ENCODE peak calls at places on chromosome 2, in eight cellular contexts. I is GM12865; C is CD4-positive, alpha-beta T cell; P is kidney epithelial cell; W is D721Med; T is OCI-LY7; O is Panc1; R is omental fat pad. H is an unnamed sample.

GRCh38 chr2:42421601-42422252 is 60.7 kb upstream of the COX7A2L start:
- DNase-seq in I (no peak), C (no peak), P (no peak), W (no peak), T (no peak), O (no peak), R (no peak), H (no peak)

GRCh38 chr2:233007270-233007669 is 5.8 kb downstream of the NGEF start:
- DNase-seq in I (no peak), C (no peak), P (no peak), W (no peak), T (no peak), O (no peak), R (no peak), H (no peak)

GRCh38 chr2:111202266-111203040 is 81.7 kb downstream of the BCL2L11 start:
- DNase-seq in I (no peak), C (no peak), P (no peak), W (no peak), T (no peak), O (no peak), R (no peak), H (no peak)

GRCh38 chr2:27377618-27378095 is 2.9 kb downstream of the ZNF513 start:
- DNase-seq in I (no peak), C (peak), P (no peak), W (no peak), T (no peak), O (no peak), R (no peak), H (no peak)

GRCh38 chr2:114807666-114808065 is 365.2 kb downstream of the DPP10 start:
- DNase-seq in I (no peak), C (no peak), P (no peak), W (no peak), T (no peak), O (no peak), R (no peak), H (no peak)

GRCh38 chr2:232104076-232104646 is 142.6 kb downstream of the DIS3L2 start:
- DNase-seq in I (no peak), C (no peak), P (no peak), W (no peak), T (no peak), O (no peak), R (no peak), H (no peak)

GRCh38 chr2:121211689-121212151 is 73.3 kb downstream of the TFCP2L1 start:
- DNase-seq in I (no peak), C (no peak), P (no peak), W (no peak), T (no peak), O (no peak), R (no peak), H (no peak)

GRCh38 chr2:74538881-74539339 is 9.2 kb downstream of the HTRA2 start:
- DNase-seq in I (peak), C (no peak), P (no peak), W (no peak), T (no peak), O (no peak), R (no peak), H (no peak)

GRCh38 chr2:16330571-16331351 is 334.9 kb downstream of the CYRIA start:
- DNase-seq in I (no peak), C (no peak), P (no peak), W (no peak), T (no peak), O (no peak), R (no peak), H (no peak)

GRCh38 chr2:102523647-102524046 is 50.6 kb downstream of the SLC9A4 start:
- DNase-seq in I (no peak), C (no peak), P (no peak), W (no peak), T (no peak), O (no peak), R (no peak), H (no peak)

GRCh38 chr2:114350186-114350725 is 92.2 kb upstream of the DPP10 start:
- DNase-seq in I (no peak), C (no peak), P (no peak), W (no peak), T (no peak), O (no peak), R (no peak), H (no peak)

GRCh38 chr2:11621465-11621864 is 48.5 kb downstream of the NTSR2 start:
- DNase-seq in I (no peak), C (no peak), P (no peak), W (no peak), T (no peak), O (no peak), R (no peak), H (no peak)

GRCh38 chr2:138026116-138026855 is 62.0 kb downstream of the HNMT start:
- DNase-seq in I (no peak), C (no peak), P (no peak), W (no peak), T (no peak), O (no peak), R (no peak), H (no peak)

GRCh38 chr2:47070920-47071824 is 83.9 kb downstream of the STPG4 start:
- DNase-seq in I (peak), C (no peak), P (peak), W (no peak), T (peak), O (no peak), R (peak), H (no peak)

GRCh38 chr2:70828115-70828514 is 7.5 kb downstream of the CD207 start:
- DNase-seq in I (no peak), C (no peak), P (no peak), W (no peak), T (no peak), O (no peak), R (no peak), H (no peak)

GRCh38 chr2:77479395-77479794 is 42.8 kb downstream of the LRRTM4 start:
- DNase-seq in I (no peak), C (no peak), P (no peak), W (no peak), T (no peak), O (no peak), R (no peak), H (no peak)

GRCh38 chr2:233799087-233799665 is 21.0 kb downstream of the MROH2A start:
- DNase-seq in I (no peak), C (peak), P (no peak), W (no peak), T (no peak), O (no peak), R (no peak), H (no peak)

GRCh38 chr2:238237441-238237840 is 2.4 kb downstream of the HES6 start:
- DNase-seq in I (no peak), C (no peak), P (no peak), W (no peak), T (no peak), O (no peak), R (no peak), H (no peak)

GRCh38 chr2:99706734-99707133 is 216.9 kb upstream of the REV1 start:
- DNase-seq in I (no peak), C (no peak), P (no peak), W (no peak), T (peak), O (no peak), R (no peak), H (no peak)

GRCh38 chr2:1509271-1509995 is 96.2 kb downstream of the TPO start:
- DNase-seq in I (no peak), C (no peak), P (no peak), W (no peak), T (no peak), O (no peak), R (no peak), H (no peak)

GRCh38 chr2:26692814-26693286 is 328 bp downstream of the KCNK3 start:
- DNase-seq in I (no peak), C (no peak), P (no peak), W (no peak), T (no peak), O (no peak), R (no peak), H (no peak)

GRCh38 chr2:503288-503999 is 173.8 kb downstream of the TMEM18 start:
- DNase-seq in I (no peak), C (no peak), P (no peak), W (no peak), T (no peak), O (no peak), R (no peak), H (no peak)

GRCh38 chr2:102386867-102387541 is 31.4 kb downstream of the IL18R1 start:
- DNase-seq in I (peak), C (no peak), P (no peak), W (no peak), T (no peak), O (no peak), R (no peak), H (no peak)

GRCh38 chr2:157875720-157876065 is 437 bp downstream of the ACVR1 start:
- DNase-seq in I (no peak), C (peak), P (no peak), W (no peak), T (no peak), O (no peak), R (no peak), H (no peak)

GRCh38 chr2:39164089-39164488 is 43.2 kb upstream of the SOS1 start:
- DNase-seq in I (no peak), C (no peak), P (no peak), W (no peak), T (no peak), O (no peak), R (no peak), H (no peak)

GRCh38 chr2:74045454-74045853 is 60.7 kb downstream of the TET3 start:
- DNase-seq in I (no peak), C (no peak), P (no peak), W (no peak), T (no peak), O (no peak), R (no peak), H (no peak)

GRCh38 chr2:1162768-1163584 is 212.3 kb downstream of the SNTG2 start:
- DNase-seq in I (no peak), C (peak), P (peak), W (no peak), T (peak), O (no peak), R (no peak), H (no peak)

GRCh38 chr2:5842326-5842725 is 150.1 kb downstream of the SOX11 start:
- DNase-seq in I (no peak), C (no peak), P (no peak), W (no peak), T (no peak), O (no peak), R (no peak), H (no peak)

GRCh38 chr2:5841126-5841525 is 148.9 kb downstream of the SOX11 start:
- DNase-seq in I (no peak), C (no peak), P (no peak), W (no peak), T (no peak), O (no peak), R (no peak), H (no peak)

GRCh38 chr2:5834491-5834890 is 142.3 kb downstream of the SOX11 start:
- DNase-seq in I (no peak), C (no peak), P (no peak), W (no peak), T (no peak), O (no peak), R (no peak), H (no peak)

DNA sequence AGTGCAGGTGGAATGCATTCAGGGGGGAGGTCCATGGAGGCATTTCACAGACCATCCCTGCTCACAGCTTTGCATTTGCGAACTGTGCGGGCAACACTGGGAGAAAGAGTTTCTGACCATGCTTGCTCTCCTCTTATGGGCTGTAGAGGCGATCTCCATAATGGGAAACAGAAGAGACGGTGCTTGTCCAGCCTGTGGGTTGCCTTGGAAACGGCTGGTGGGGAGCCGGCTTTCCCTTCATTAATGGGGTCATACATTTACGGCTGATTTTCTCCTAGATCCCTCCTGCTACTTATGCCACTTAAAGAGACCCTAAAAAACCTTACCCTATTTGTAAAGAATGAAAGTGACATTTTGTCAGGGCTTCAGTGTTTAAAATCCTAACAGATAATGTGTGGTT is 147.4 kb downstream of the SOX11 start:
- DNase-seq in I (no peak), C (no peak), P (no peak), W (no peak), T (no peak), O (no peak), R (no peak), H (no peak)
- TF ChIP-seq CTCF in I (no peak), C (no peak), P (no peak), W (no peak), T (no peak), O (no peak), R (no peak), H (no peak)

DNA sequence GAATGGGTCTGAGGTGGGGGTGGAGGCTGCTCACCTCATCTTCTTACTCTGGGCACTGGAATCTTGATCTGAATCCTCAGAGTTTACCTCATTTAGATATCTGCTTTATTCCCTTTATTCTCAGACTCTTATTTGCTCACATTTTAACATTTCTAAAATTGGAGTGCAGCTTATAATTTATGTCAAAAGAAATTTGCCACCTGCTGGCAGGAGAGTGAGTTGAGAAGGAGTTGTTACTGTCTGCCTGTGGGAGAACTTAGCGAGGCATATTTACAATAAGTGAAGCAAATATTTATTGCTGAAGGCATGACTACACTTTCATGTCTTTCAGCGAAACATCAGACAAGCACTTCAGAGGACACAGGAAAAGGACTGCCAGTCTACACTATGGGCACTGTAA is 16.4 kb upstream of the KIAA2012 start:
- DNase-seq in I (peak), C (no peak), P (no peak), W (no peak), T (peak), O (no peak), R (no peak), H (no peak)
- TF ChIP-seq CTCF in I (peak), C (peak), P (peak), W (peak), T (peak), O (peak), R (no peak), H (peak)

DNA sequence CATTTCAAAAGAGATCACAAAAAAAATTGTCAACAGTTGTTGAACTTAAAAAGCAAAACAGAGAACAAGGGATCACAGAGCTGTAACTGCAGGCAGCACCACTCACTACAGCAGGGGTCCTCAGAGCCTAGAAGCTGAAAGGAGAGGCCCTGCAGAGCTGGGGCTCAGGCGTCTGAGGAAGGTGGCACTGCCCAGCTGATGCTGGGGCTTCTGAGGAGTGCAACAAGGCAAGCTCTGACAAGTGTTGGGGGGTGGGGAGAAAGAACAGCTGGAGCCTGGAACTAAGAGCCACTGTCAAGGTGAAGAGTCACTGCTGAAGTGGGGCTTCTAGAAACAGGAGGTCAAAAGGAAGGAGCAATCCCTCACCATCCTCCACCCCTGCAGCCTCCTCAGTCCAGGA is 46.2 kb downstream of the FTCDNL1 start:
- DNase-seq in I (no peak), C (no peak), P (no peak), W (no peak), T (no peak), O (no peak), R (no peak), H (no peak)
- TF ChIP-seq CTCF in I (no peak), C (no peak), P (no peak), W (no peak), T (no peak), O (no peak), R (no peak), H (no peak)

GRCh38 chr2:30503692-30504076 is 56.6 kb downstream of the LCLAT1 start:
- DNase-seq in I (no peak), C (no peak), P (no peak), W (no peak), T (no peak), O (no peak), R (no peak), H (no peak)
- TF ChIP-seq CTCF in I (no peak), C (no peak), P (no peak), W (no peak), T (peak), O (no peak), R (no peak), H (no peak)

GRCh38 chr2:170486730-170487129 is 228.4 kb upstream of the SP5 start:
- DNase-seq in I (no peak), C (no peak), P (no peak), W (no peak), T (no peak), O (no peak), R (no peak), H (no peak)
- TF ChIP-seq CTCF in I (no peak), C (no peak), P (no peak), W (no peak), T (no peak), O (no peak), R (no peak), H (no peak)

H was measured in retinal pigment epithelial cell.